ENCODE peak calls at places on chromosomes 1 and 21, in nine cellular contexts. One of them, this sample, is unnamed.

GRCh38 chr1:4395158-4395557 is 259.3 kb upstream of the AJAP1 start:
- DNase-seq in ovary: no peak
- DNase-seq in spleen: no peak
- DNase-seq in CD8-positive, alpha-beta T cell: no peak
- DNase-seq in K562: no peak
- DNase-seq in CD8-positive, alpha-beta memory T cell: no peak
- DNase-seq in lower lobe of right lung: no peak
- DNase-seq in dorsolateral prefrontal cortex: no peak
- DNase-seq in upper lobe of left lung: no peak
- DNase-seq in this sample: no peak

GRCh38 chr21:39062196-39062900 is 120.9 kb downstream of the PSMG1 start:
- DNase-seq in ovary: no peak
- DNase-seq in spleen: no peak
- DNase-seq in CD8-positive, alpha-beta T cell: no peak
- DNase-seq in K562: no peak
- DNase-seq in CD8-positive, alpha-beta memory T cell: no peak
- DNase-seq in lower lobe of right lung: no peak
- DNase-seq in dorsolateral prefrontal cortex: no peak
- DNase-seq in upper lobe of left lung: no peak
- DNase-seq in this sample: no peak

GRCh38 chr1:151026460-151026859 is 9.9 kb upstream of the BNIPL start:
- DNase-seq in ovary: no peak
- DNase-seq in spleen: no peak
- DNase-seq in CD8-positive, alpha-beta T cell: no peak
- DNase-seq in K562: no peak
- DNase-seq in CD8-positive, alpha-beta memory T cell: no peak
- DNase-seq in lower lobe of right lung: no peak
- DNase-seq in dorsolateral prefrontal cortex: no peak
- DNase-seq in upper lobe of left lung: no peak
- DNase-seq in this sample: no peak

GRCh38 chr1:93705897-93706500 is 24.4 kb upstream of the BCAR3 start:
- DNase-seq in ovary: no peak
- DNase-seq in spleen: no peak
- DNase-seq in CD8-positive, alpha-beta T cell: no peak
- DNase-seq in K562: no peak
- DNase-seq in CD8-positive, alpha-beta memory T cell: no peak
- DNase-seq in lower lobe of right lung: no peak
- DNase-seq in dorsolateral prefrontal cortex: no peak
- DNase-seq in upper lobe of left lung: no peak
- DNase-seq in this sample: no peak

GRCh38 chr21:36111238-36111637 is 23.6 kb upstream of the CBR3 start:
- DNase-seq in ovary: no peak
- DNase-seq in spleen: no peak
- DNase-seq in CD8-positive, alpha-beta T cell: no peak
- DNase-seq in K562: no peak
- DNase-seq in CD8-positive, alpha-beta memory T cell: no peak
- DNase-seq in lower lobe of right lung: peak; percentile 57
- DNase-seq in dorsolateral prefrontal cortex: no peak
- DNase-seq in upper lobe of left lung: peak; percentile 57
- DNase-seq in this sample: no peak

GRCh38 chr1:187451238-187451637 is 622.5 kb downstream of the PLA2G4A start:
- DNase-seq in ovary: no peak
- DNase-seq in spleen: no peak
- DNase-seq in CD8-positive, alpha-beta T cell: no peak
- DNase-seq in K562: no peak
- DNase-seq in CD8-positive, alpha-beta memory T cell: no peak
- DNase-seq in lower lobe of right lung: no peak
- DNase-seq in dorsolateral prefrontal cortex: no peak
- DNase-seq in upper lobe of left lung: no peak
- DNase-seq in this sample: no peak

GRCh38 chr1:149888160-149888998 is 11.0 kb upstream of the BOLA1 start:
- DNase-seq in ovary: peak; percentile 80
- DNase-seq in spleen: peak; percentile 93
- DNase-seq in CD8-positive, alpha-beta T cell: peak; percentile 43
- DNase-seq in K562: peak; percentile 75
- DNase-seq in CD8-positive, alpha-beta memory T cell: no peak
- DNase-seq in lower lobe of right lung: peak; percentile 83
- DNase-seq in dorsolateral prefrontal cortex: peak; percentile 71
- DNase-seq in upper lobe of left lung: peak; percentile 81
- DNase-seq in this sample: peak; percentile 75

GRCh38 chr21:39461419-39461818 is 9.6 kb downstream of the SH3BGR start:
- DNase-seq in ovary: no peak
- DNase-seq in spleen: no peak
- DNase-seq in CD8-positive, alpha-beta T cell: no peak
- DNase-seq in K562: no peak
- DNase-seq in CD8-positive, alpha-beta memory T cell: no peak
- DNase-seq in lower lobe of right lung: no peak
- DNase-seq in dorsolateral prefrontal cortex: no peak
- DNase-seq in upper lobe of left lung: no peak
- DNase-seq in this sample: no peak

DNA sequence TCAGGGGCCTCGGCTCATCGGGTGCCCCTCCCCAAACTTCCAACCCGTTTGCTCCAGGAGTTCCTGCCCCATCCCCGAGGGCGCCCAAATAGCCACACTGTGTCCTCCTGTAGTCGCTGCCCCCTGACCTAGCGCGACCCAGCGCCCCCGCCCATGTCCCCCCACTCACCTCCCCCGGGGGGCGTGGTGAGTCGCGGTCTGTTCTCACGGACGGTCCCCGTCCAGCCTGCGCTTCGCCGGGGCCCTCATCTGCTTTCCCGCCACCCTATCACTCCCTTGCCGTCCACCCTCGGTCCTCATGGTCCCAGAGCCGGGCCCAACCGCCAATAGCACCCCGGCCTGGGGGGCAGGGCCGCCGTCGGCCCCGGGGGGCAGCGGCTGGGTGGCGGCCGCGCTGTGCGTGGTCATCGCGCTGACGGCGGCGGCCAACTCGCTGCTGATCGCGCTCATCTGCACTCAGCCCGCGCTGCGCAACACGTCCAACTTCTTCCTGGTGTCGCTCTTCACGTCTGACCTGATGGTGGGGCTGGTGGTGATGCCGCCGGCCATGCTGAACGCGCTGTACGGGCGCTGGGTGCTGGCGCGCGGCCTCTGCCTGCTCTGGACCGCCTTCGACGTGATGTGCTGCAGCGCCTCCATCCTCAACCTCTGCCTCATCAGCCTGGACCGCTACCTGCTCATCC is 922 bp downstream of the HTR6 start:
- DNase-seq in ovary: no peak
- DNase-seq in spleen: no peak
- DNase-seq in CD8-positive, alpha-beta T cell: no peak
- DNase-seq in K562: no peak
- DNase-seq in CD8-positive, alpha-beta memory T cell: no peak
- DNase-seq in lower lobe of right lung: no peak
- DNase-seq in dorsolateral prefrontal cortex: no peak
- DNase-seq in upper lobe of left lung: no peak
- DNase-seq in this sample: no peak
- H3K27me3 ChIP-seq in ovary: peaks cover 3% of the 10 kb centered on the region
- H3K27me3 ChIP-seq in spleen: peaks cover 30% of the 10 kb centered on the region
- H3K27me3 ChIP-seq in CD8-positive, alpha-beta T cell: peaks cover 11% of the 10 kb centered on the region
- H3K27me3 ChIP-seq in K562: peaks cover 80% of the 10 kb centered on the region
- H3K27me3 ChIP-seq in CD8-positive, alpha-beta memory T cell: peaks cover 5% of the 10 kb centered on the region
- H3K27me3 ChIP-seq in lower lobe of right lung: peaks cover 53% of the 10 kb centered on the region
- H3K27me3 ChIP-seq in dorsolateral prefrontal cortex: peaks cover 6% of the 10 kb centered on the region
- H3K27me3 ChIP-seq in upper lobe of left lung: peaks cover 25% of the 10 kb centered on the region
- H3K27me3 ChIP-seq in this sample: peaks cover 60% of the 10 kb centered on the region

GRCh38 chr1:20399606-20400180 is 86.3 kb downstream of the CAMK2N1 start:
- DNase-seq in ovary: no peak
- DNase-seq in spleen: no peak
- DNase-seq in CD8-positive, alpha-beta T cell: no peak
- DNase-seq in K562: no peak
- DNase-seq in CD8-positive, alpha-beta memory T cell: no peak
- DNase-seq in lower lobe of right lung: no peak
- DNase-seq in dorsolateral prefrontal cortex: no peak
- DNase-seq in upper lobe of left lung: no peak
- DNase-seq in this sample: no peak

GRCh38 chr1:20399196-20399595 is 86.8 kb downstream of the CAMK2N1 start:
- DNase-seq in ovary: no peak
- DNase-seq in spleen: no peak
- DNase-seq in CD8-positive, alpha-beta T cell: no peak
- DNase-seq in K562: no peak
- DNase-seq in CD8-positive, alpha-beta memory T cell: no peak
- DNase-seq in lower lobe of right lung: no peak
- DNase-seq in dorsolateral prefrontal cortex: no peak
- DNase-seq in upper lobe of left lung: no peak
- DNase-seq in this sample: no peak

GRCh38 chr1:20401405-20402010 is 84.5 kb downstream of the CAMK2N1 start:
- DNase-seq in ovary: no peak
- DNase-seq in spleen: no peak
- DNase-seq in CD8-positive, alpha-beta T cell: no peak
- DNase-seq in K562: no peak
- DNase-seq in CD8-positive, alpha-beta memory T cell: no peak
- DNase-seq in lower lobe of right lung: no peak
- DNase-seq in dorsolateral prefrontal cortex: no peak
- DNase-seq in upper lobe of left lung: no peak
- DNase-seq in this sample: no peak

GRCh38 chr1:20398744-20399143 is 87.3 kb downstream of the CAMK2N1 start:
- DNase-seq in ovary: no peak
- DNase-seq in spleen: no peak
- DNase-seq in CD8-positive, alpha-beta T cell: no peak
- DNase-seq in K562: no peak
- DNase-seq in CD8-positive, alpha-beta memory T cell: no peak
- DNase-seq in lower lobe of right lung: no peak
- DNase-seq in dorsolateral prefrontal cortex: no peak
- DNase-seq in upper lobe of left lung: no peak
- DNase-seq in this sample: no peak

DNA sequence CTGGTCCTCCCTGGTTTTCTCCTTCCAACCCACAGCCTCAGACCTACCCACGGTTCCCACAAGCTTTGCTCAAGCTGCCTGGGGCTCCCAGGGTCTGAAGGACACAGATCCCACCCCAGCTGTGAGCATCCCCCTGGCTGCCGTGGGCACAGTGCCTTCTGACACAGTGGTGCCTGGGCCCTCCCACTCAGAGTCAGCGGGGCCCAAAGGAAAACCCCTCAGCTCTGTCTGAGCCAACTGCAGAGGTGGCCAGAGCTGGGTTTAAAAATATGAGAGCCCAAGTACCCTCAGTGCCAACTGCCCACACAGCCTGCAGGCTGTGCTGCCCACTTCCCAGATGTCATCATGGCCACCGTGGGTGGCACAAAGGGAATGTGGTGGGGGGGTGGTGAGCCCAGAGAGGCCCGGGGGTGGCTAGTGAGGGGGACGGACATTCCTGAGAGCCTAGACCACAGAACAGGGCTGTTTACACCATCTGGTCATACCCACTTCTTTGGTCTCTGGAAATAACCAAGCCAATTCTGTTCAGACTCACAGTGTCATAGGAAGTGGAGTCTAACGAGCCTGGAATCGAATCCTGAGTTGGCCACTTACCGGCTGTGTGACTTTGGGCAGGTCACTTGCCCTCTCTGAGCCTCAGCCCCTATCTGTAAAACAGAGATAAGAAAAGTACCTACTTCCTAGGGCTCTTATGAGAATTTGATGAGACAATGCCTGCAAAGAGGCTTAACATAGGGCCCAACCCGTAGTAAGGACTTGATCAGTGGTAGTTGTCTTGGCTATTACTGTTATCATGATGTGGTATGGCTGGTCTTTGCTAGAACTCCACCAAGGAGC is 85.5 kb downstream of the CAMK2N1 start:
- DNase-seq in ovary: no peak
- DNase-seq in spleen: no peak
- DNase-seq in CD8-positive, alpha-beta T cell: no peak
- DNase-seq in K562: no peak
- DNase-seq in CD8-positive, alpha-beta memory T cell: no peak
- DNase-seq in lower lobe of right lung: no peak
- DNase-seq in dorsolateral prefrontal cortex: peak; percentile 71
- DNase-seq in upper lobe of left lung: no peak
- DNase-seq in this sample: no peak
- H3K27me3 ChIP-seq in ovary: no peaks in the 10 kb centered on the region
- H3K27me3 ChIP-seq in spleen: peaks cover 4% of the 10 kb centered on the region
- H3K27me3 ChIP-seq in CD8-positive, alpha-beta T cell: no peaks in the 10 kb centered on the region
- H3K27me3 ChIP-seq in K562: peaks cover 27% of the 10 kb centered on the region
- H3K27me3 ChIP-seq in CD8-positive, alpha-beta memory T cell: peaks cover 11% of the 10 kb centered on the region
- H3K27me3 ChIP-seq in lower lobe of right lung: peaks cover 57% of the 10 kb centered on the region
- H3K27me3 ChIP-seq in dorsolateral prefrontal cortex: no peaks in the 10 kb centered on the region
- H3K27me3 ChIP-seq in upper lobe of left lung: no peaks in the 10 kb centered on the region
- H3K27me3 ChIP-seq in this sample: peaks cover 68% of the 10 kb centered on the region

GRCh38 chr1:91732291-91732953 is 153.5 kb downstream of the TGFBR3 start:
- DNase-seq in ovary: peak; percentile 48
- DNase-seq in spleen: no peak
- DNase-seq in CD8-positive, alpha-beta T cell: no peak
- DNase-seq in K562: peak; percentile 86
- DNase-seq in CD8-positive, alpha-beta memory T cell: no peak
- DNase-seq in lower lobe of right lung: no peak
- DNase-seq in dorsolateral prefrontal cortex: no peak
- DNase-seq in upper lobe of left lung: no peak
- DNase-seq in this sample: no peak

GRCh38 chr1:91727763-91728162 is 158.2 kb downstream of the TGFBR3 start:
- DNase-seq in ovary: no peak
- DNase-seq in spleen: no peak
- DNase-seq in CD8-positive, alpha-beta T cell: no peak
- DNase-seq in K562: no peak
- DNase-seq in CD8-positive, alpha-beta memory T cell: no peak
- DNase-seq in lower lobe of right lung: no peak
- DNase-seq in dorsolateral prefrontal cortex: no peak
- DNase-seq in upper lobe of left lung: no peak
- DNase-seq in this sample: no peak

GRCh38 chr1:91730781-91731732 is 154.9 kb downstream of the TGFBR3 start:
- DNase-seq in ovary: peak; percentile 44
- DNase-seq in spleen: no peak
- DNase-seq in CD8-positive, alpha-beta T cell: no peak
- DNase-seq in K562: peak; percentile 58
- DNase-seq in CD8-positive, alpha-beta memory T cell: no peak
- DNase-seq in lower lobe of right lung: peak; percentile 79
- DNase-seq in dorsolateral prefrontal cortex: no peak
- DNase-seq in upper lobe of left lung: peak; percentile 87
- DNase-seq in this sample: peak; percentile 33

GRCh38 chr1:91731815-91732214 is 154.1 kb downstream of the TGFBR3 start:
- DNase-seq in ovary: no peak
- DNase-seq in spleen: no peak
- DNase-seq in CD8-positive, alpha-beta T cell: no peak
- DNase-seq in K562: no peak
- DNase-seq in CD8-positive, alpha-beta memory T cell: peak; percentile 17
- DNase-seq in lower lobe of right lung: no peak
- DNase-seq in dorsolateral prefrontal cortex: no peak
- DNase-seq in upper lobe of left lung: no peak
- DNase-seq in this sample: no peak

DNA sequence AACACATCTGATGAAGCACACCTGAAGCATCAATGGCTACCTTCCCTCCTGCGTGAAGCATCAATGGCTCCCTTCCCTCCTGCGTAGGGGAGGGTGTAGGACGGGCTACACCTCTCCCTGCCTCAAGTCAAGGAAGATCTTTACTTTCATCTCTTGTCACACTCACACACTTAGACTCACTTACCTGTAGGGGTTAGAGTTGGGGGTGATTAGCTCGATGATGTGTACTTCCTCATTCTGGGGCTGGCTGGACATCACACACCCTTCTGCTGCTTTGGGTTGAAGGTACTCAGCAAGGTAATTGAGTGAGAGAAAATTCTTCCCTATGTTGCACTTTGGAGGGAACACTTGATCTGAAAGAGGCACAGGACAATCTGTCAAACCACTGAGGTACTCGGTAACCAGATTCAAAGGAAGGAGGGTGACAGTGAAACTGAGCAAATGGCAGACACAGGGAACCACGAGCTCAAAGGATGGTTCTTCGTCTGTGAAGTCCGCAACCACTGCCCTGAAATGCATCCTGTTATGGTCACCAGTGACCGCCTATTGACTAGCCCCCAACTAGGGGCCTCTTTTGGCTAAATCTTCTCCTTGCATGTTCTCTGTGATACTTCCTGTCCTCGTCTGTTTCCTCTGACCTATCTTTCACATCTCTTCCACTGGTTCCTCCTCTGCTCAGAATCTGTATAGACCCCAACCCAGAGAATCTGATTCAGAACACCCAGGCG is 156.2 kb downstream of the TGFBR3 start:
- DNase-seq in ovary: no peak
- DNase-seq in spleen: no peak
- DNase-seq in CD8-positive, alpha-beta T cell: no peak
- DNase-seq in K562: no peak
- DNase-seq in CD8-positive, alpha-beta memory T cell: no peak
- DNase-seq in lower lobe of right lung: no peak
- DNase-seq in dorsolateral prefrontal cortex: no peak
- DNase-seq in upper lobe of left lung: no peak
- DNase-seq in this sample: no peak
- H3K27me3 ChIP-seq in ovary: no peaks in the 10 kb centered on the region
- H3K27me3 ChIP-seq in spleen: no peaks in the 10 kb centered on the region
- H3K27me3 ChIP-seq in CD8-positive, alpha-beta T cell: no peaks in the 10 kb centered on the region
- H3K27me3 ChIP-seq in K562: no peaks in the 10 kb centered on the region
- H3K27me3 ChIP-seq in CD8-positive, alpha-beta memory T cell: no peaks in the 10 kb centered on the region
- H3K27me3 ChIP-seq in lower lobe of right lung: no peaks in the 10 kb centered on the region
- H3K27me3 ChIP-seq in dorsolateral prefrontal cortex: no peaks in the 10 kb centered on the region
- H3K27me3 ChIP-seq in upper lobe of left lung: no peaks in the 10 kb centered on the region
- H3K27me3 ChIP-seq in this sample: no peaks in the 10 kb centered on the region

GRCh38 chr1:224897928-224898327 is 31.5 kb upstream of the DNAH14 start:
- DNase-seq in ovary: no peak
- DNase-seq in spleen: no peak
- DNase-seq in CD8-positive, alpha-beta T cell: no peak
- DNase-seq in K562: no peak
- DNase-seq in CD8-positive, alpha-beta memory T cell: no peak
- DNase-seq in lower lobe of right lung: no peak
- DNase-seq in dorsolateral prefrontal cortex: no peak
- DNase-seq in upper lobe of left lung: no peak
- DNase-seq in this sample: no peak
- H3K27me3 ChIP-seq in ovary: no peaks in the 10 kb centered on the region
- H3K27me3 ChIP-seq in spleen: no peaks in the 10 kb centered on the region
- H3K27me3 ChIP-seq in CD8-positive, alpha-beta T cell: no peaks in the 10 kb centered on the region
- H3K27me3 ChIP-seq in K562: no peaks in the 10 kb centered on the region
- H3K27me3 ChIP-seq in CD8-positive, alpha-beta memory T cell: no peaks in the 10 kb centered on the region
- H3K27me3 ChIP-seq in lower lobe of right lung: no peaks in the 10 kb centered on the region
- H3K27me3 ChIP-seq in dorsolateral prefrontal cortex: no peaks in the 10 kb centered on the region
- H3K27me3 ChIP-seq in upper lobe of left lung: no peaks in the 10 kb centered on the region
- H3K27me3 ChIP-seq in this sample: peaks cover 14% of the 10 kb centered on the region

This sample was measured in heart right ventricle.